ENCODE peak calls at places on chromosome 6, in eight cellular contexts. One of them, this sample, is unnamed.

GRCh38 chr6:15036690-15037245 is 209.1 kb upstream of the JARID2 start:
- DNase-seq in PC-3: no peak
- DNase-seq in spleen: no peak
- DNase-seq in SK-N-SH: peak; percentile 75
- DNase-seq in fibroblast of lung: no peak
- DNase-seq in tibial artery: no peak
- DNase-seq in prostate gland: no peak
- DNase-seq in lung: no peak
- DNase-seq in this sample: peak; percentile 97

GRCh38 chr6:84027340-84028183 is 6.0 kb upstream of the MRAP2 start:
- DNase-seq in prostate gland: peak; percentile 91
- DNase-seq in PC-3: peak; percentile 74
- DNase-seq in tibial artery: peak; percentile 38
- DNase-seq in SK-N-SH: peak; percentile 71
- DNase-seq in lung: no peak
- DNase-seq in fibroblast of lung: no peak
- DNase-seq in spleen: no peak
- DNase-seq in this sample: no peak

GRCh38 chr6:30029587-30029986 is 31.5 kb upstream of the POLR1H start:
- DNase-seq in prostate gland: no peak
- DNase-seq in tibial artery: no peak
- DNase-seq in lung: no peak
- DNase-seq in SK-N-SH: no peak
- DNase-seq in spleen: no peak
- DNase-seq in PC-3: no peak
- DNase-seq in fibroblast of lung: no peak
- DNase-seq in this sample: no peak

GRCh38 chr6:163513003-163513402 is 98.5 kb downstream of the QKI start:
- DNase-seq in lung: no peak
- DNase-seq in prostate gland: no peak
- DNase-seq in SK-N-SH: no peak
- DNase-seq in fibroblast of lung: no peak
- DNase-seq in PC-3: no peak
- DNase-seq in tibial artery: no peak
- DNase-seq in spleen: no peak
- DNase-seq in this sample: no peak

GRCh38 chr6:167116109-167116837 is 6.6 kb upstream of the CCR6 start:
- DNase-seq in tibial artery: no peak
- DNase-seq in SK-N-SH: peak; percentile 32
- DNase-seq in PC-3: no peak
- DNase-seq in spleen: no peak
- DNase-seq in fibroblast of lung: no peak
- DNase-seq in prostate gland: no peak
- DNase-seq in lung: no peak
- DNase-seq in this sample: peak; percentile 66

GRCh38 chr6:130513770-130514169 is 148.0 kb downstream of the TMEM200A start:
- DNase-seq in prostate gland: no peak
- DNase-seq in fibroblast of lung: peak; percentile 41
- DNase-seq in tibial artery: no peak
- DNase-seq in spleen: no peak
- DNase-seq in PC-3: peak; percentile 73
- DNase-seq in lung: no peak
- DNase-seq in SK-N-SH: no peak
- DNase-seq in this sample: no peak

GRCh38 chr6:1311400-1312192 is at the start of gene FOXQ1:
- DNase-seq in PC-3: peak; percentile 85
- DNase-seq in SK-N-SH: peak; percentile 28
- DNase-seq in fibroblast of lung: peak; percentile 76
- DNase-seq in tibial artery: no peak
- DNase-seq in spleen: peak; percentile 56
- DNase-seq in prostate gland: peak; percentile 89
- DNase-seq in lung: peak; percentile 90
- DNase-seq in this sample: peak; percentile 93

GRCh38 chr6:51513891-51514290 is 573.5 kb downstream of the PKHD1 start:
- DNase-seq in prostate gland: no peak
- DNase-seq in PC-3: no peak
- DNase-seq in lung: no peak
- DNase-seq in SK-N-SH: no peak
- DNase-seq in tibial artery: no peak
- DNase-seq in spleen: no peak
- DNase-seq in fibroblast of lung: no peak
- DNase-seq in this sample: no peak

GRCh38 chr6:20128018-20128417 is 84.3 kb downstream of the MBOAT1 start:
- DNase-seq in fibroblast of lung: no peak
- DNase-seq in PC-3: no peak
- DNase-seq in prostate gland: no peak
- DNase-seq in SK-N-SH: no peak
- DNase-seq in tibial artery: no peak
- DNase-seq in lung: no peak
- DNase-seq in spleen: no peak
- DNase-seq in this sample: no peak

GRCh38 chr6:25122001-25122400 is 157.2 kb upstream of the CARMIL1 start:
- DNase-seq in spleen: no peak
- DNase-seq in tibial artery: peak; percentile 44
- DNase-seq in lung: no peak
- DNase-seq in prostate gland: no peak
- DNase-seq in fibroblast of lung: no peak
- DNase-seq in SK-N-SH: peak; percentile 80
- DNase-seq in PC-3: no peak
- DNase-seq in this sample: no peak

GRCh38 chr6:167737205-167737830 is 89.4 kb upstream of the AFDN start:
- DNase-seq in tibial artery: no peak
- DNase-seq in spleen: peak; percentile 69
- DNase-seq in fibroblast of lung: no peak
- DNase-seq in PC-3: no peak
- DNase-seq in SK-N-SH: no peak
- DNase-seq in lung: no peak
- DNase-seq in prostate gland: no peak
- DNase-seq in this sample: no peak

GRCh38 chr6:56938634-56939294 is 16.1 kb upstream of the BEND6 start:
- DNase-seq in prostate gland: no peak
- DNase-seq in SK-N-SH: no peak
- DNase-seq in fibroblast of lung: peak; percentile 98
- DNase-seq in tibial artery: peak; percentile 22
- DNase-seq in PC-3: peak; percentile 99
- DNase-seq in spleen: no peak
- DNase-seq in lung: peak; percentile 40
- DNase-seq in this sample: no peak

GRCh38 chr6:87210979-87211378 is 55.6 kb downstream of the ZNF292 start:
- DNase-seq in prostate gland: no peak
- DNase-seq in spleen: no peak
- DNase-seq in tibial artery: no peak
- DNase-seq in lung: no peak
- DNase-seq in PC-3: no peak
- DNase-seq in fibroblast of lung: no peak
- DNase-seq in SK-N-SH: no peak
- DNase-seq in this sample: no peak

GRCh38 chr6:135534773-135535380 is 37.3 kb upstream of the AHI1 start:
- DNase-seq in fibroblast of lung: no peak
- DNase-seq in prostate gland: no peak
- DNase-seq in lung: no peak
- DNase-seq in SK-N-SH: no peak
- DNase-seq in spleen: no peak
- DNase-seq in tibial artery: no peak
- DNase-seq in PC-3: peak; percentile 51
- DNase-seq in this sample: no peak

GRCh38 chr6:1143655-1144054 is 168.2 kb upstream of the FOXQ1 start:
- DNase-seq in spleen: no peak
- DNase-seq in prostate gland: no peak
- DNase-seq in PC-3: no peak
- DNase-seq in fibroblast of lung: peak; percentile 81
- DNase-seq in SK-N-SH: no peak
- DNase-seq in lung: no peak
- DNase-seq in tibial artery: no peak
- DNase-seq in this sample: no peak

GRCh38 chr6:13336553-13336952 is 8.2 kb upstream of the TBC1D7 start:
- DNase-seq in PC-3: peak; percentile 93
- DNase-seq in fibroblast of lung: peak; percentile 89
- DNase-seq in lung: peak; percentile 79
- DNase-seq in SK-N-SH: peak; percentile 80
- DNase-seq in prostate gland: peak; percentile 74
- DNase-seq in tibial artery: peak; percentile 86
- DNase-seq in spleen: peak; percentile 87
- DNase-seq in this sample: peak; percentile 78

GRCh38 chr6:139062921-139063320 is 34.4 kb downstream of the ABRACL start:
- DNase-seq in SK-N-SH: no peak
- DNase-seq in spleen: no peak
- DNase-seq in PC-3: no peak
- DNase-seq in tibial artery: no peak
- DNase-seq in fibroblast of lung: peak; percentile 52
- DNase-seq in lung: no peak
- DNase-seq in prostate gland: no peak
- DNase-seq in this sample: no peak

GRCh38 chr6:5191722-5192121 is 69.0 kb downstream of the LYRM4 start:
- DNase-seq in fibroblast of lung: no peak
- DNase-seq in prostate gland: no peak
- DNase-seq in spleen: no peak
- DNase-seq in tibial artery: no peak
- DNase-seq in SK-N-SH: no peak
- DNase-seq in PC-3: no peak
- DNase-seq in lung: no peak
- DNase-seq in this sample: no peak

GRCh38 chr6:116461563-116462507 is 660 bp downstream of the CALHM6 start:
- DNase-seq in SK-N-SH: peak; percentile 77
- DNase-seq in lung: peak; percentile 30
- DNase-seq in fibroblast of lung: peak; percentile 50
- DNase-seq in spleen: peak; percentile 96
- DNase-seq in tibial artery: no peak
- DNase-seq in PC-3: no peak
- DNase-seq in prostate gland: no peak
- DNase-seq in this sample: peak; percentile 49

GRCh38 chr6:101626264-101626663 is 232.8 kb downstream of the GRIK2 start:
- DNase-seq in tibial artery: no peak
- DNase-seq in PC-3: no peak
- DNase-seq in lung: no peak
- DNase-seq in SK-N-SH: no peak
- DNase-seq in prostate gland: no peak
- DNase-seq in fibroblast of lung: no peak
- DNase-seq in spleen: peak; percentile 37
- DNase-seq in this sample: no peak

GRCh38 chr6:105733556-105734162 is 330.8 kb upstream of the PREP start:
- DNase-seq in spleen: no peak
- DNase-seq in fibroblast of lung: peak; percentile 74
- DNase-seq in SK-N-SH: peak; percentile 1
- DNase-seq in lung: no peak
- DNase-seq in PC-3: peak; percentile 55
- DNase-seq in tibial artery: no peak
- DNase-seq in prostate gland: no peak
- DNase-seq in this sample: no peak

GRCh38 chr6:34695729-34696188 is 808 bp downstream of the ILRUN start:
- DNase-seq in spleen: no peak
- DNase-seq in prostate gland: no peak
- DNase-seq in tibial artery: no peak
- DNase-seq in SK-N-SH: peak; percentile 26
- DNase-seq in lung: no peak
- DNase-seq in fibroblast of lung: no peak
- DNase-seq in PC-3: no peak
- DNase-seq in this sample: no peak
- H3K27ac ChIP-seq in spleen: peak overlapping the region; percentile 95
- H3K27ac ChIP-seq in prostate gland: peak overlapping the region; percentile 95
- H3K27ac ChIP-seq in tibial artery: peak overlapping the region; percentile 96
- H3K27ac ChIP-seq in SK-N-SH: peak overlapping the region; percentile 67
- H3K27ac ChIP-seq in lung: peak overlapping the region; percentile 96
- H3K27ac ChIP-seq in fibroblast of lung: peak overlapping the region; percentile 84
- H3K27ac ChIP-seq in PC-3: no peak overlapping the region
- H3K27ac ChIP-seq in this sample: peak overlapping the region; percentile 96

GRCh38 chr6:144647406-144647964 is 362.4 kb downstream of the UTRN start:
- DNase-seq in PC-3: no peak
- DNase-seq in prostate gland: no peak
- DNase-seq in SK-N-SH: no peak
- DNase-seq in fibroblast of lung: peak; percentile 30
- DNase-seq in lung: no peak
- DNase-seq in spleen: no peak
- DNase-seq in tibial artery: no peak
- DNase-seq in this sample: no peak
- H3K4me1 ChIP-seq in PC-3: peaks cover 9% of the 10 kb centered on the region
- H3K4me1 ChIP-seq in prostate gland: no peaks in the 10 kb centered on the region
- H3K4me1 ChIP-seq in SK-N-SH: peaks cover 3% of the 10 kb centered on the region
- H3K4me1 ChIP-seq in fibroblast of lung: no peaks in the 10 kb centered on the region
- H3K4me1 ChIP-seq in lung: peaks cover 2% of the 10 kb centered on the region
- H3K4me1 ChIP-seq in spleen: no peaks in the 10 kb centered on the region
- H3K4me1 ChIP-seq in tibial artery: no peaks in the 10 kb centered on the region
- H3K4me1 ChIP-seq in this sample: peaks cover 26% of the 10 kb centered on the region

DNA sequence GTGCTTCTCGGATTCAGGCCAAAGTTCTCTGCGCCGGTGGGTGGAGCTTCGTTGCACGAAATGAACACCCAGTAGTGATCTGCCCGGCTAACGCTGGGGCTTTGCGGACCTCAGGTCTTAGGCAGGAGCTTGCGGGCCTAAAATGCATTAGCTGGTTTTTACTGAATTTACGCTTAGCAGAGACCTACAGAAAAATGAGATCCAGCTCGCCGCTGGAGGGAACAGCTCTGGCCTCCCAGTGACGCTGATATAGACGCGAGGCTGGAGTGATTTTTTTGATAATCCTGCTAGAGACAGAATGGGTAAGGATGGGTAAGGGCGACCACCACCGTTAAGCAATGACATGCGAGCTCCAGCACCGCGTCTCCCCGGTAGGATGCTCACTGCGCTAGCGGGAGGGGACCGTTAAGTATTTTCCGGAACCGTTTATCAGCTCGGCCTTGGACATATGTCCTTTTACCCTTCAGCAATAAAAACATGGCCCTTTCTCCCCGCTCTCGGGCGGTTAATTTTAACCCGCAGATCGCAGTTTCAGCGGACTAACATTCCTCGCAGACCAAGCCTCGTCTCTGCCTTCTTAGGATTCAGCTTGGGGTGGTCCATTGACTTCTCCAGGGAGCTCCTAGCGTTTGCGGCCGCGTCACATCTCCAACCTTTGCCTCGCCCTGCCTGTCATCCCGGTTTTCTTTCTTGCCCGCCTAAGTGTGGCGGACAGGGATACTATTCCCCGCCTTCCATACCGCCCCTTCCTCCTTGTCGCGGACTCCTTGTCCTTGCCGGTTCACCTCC is 109.3 kb downstream of the GPX5 start:
- DNase-seq in spleen: no peak
- DNase-seq in lung: no peak
- DNase-seq in PC-3: peak; percentile 48
- DNase-seq in SK-N-SH: peak; percentile 80
- DNase-seq in tibial artery: no peak
- DNase-seq in fibroblast of lung: peak; percentile 32
- DNase-seq in prostate gland: no peak
- DNase-seq in this sample: peak; percentile 85
- H3K4me3 ChIP-seq in spleen: no peak overlapping the region
- H3K4me3 ChIP-seq in lung: no peak overlapping the region
- H3K4me3 ChIP-seq in PC-3: peak overlapping the region; percentile 78
- H3K4me3 ChIP-seq in SK-N-SH: peak overlapping the region; percentile 65
- H3K4me3 ChIP-seq in tibial artery: peak overlapping the region; percentile 12
- H3K4me3 ChIP-seq in fibroblast of lung: peak overlapping the region; percentile 55
- H3K4me3 ChIP-seq in prostate gland: peak overlapping the region; percentile 17
- H3K4me3 ChIP-seq in this sample: peak overlapping the region; percentile 18

DNA sequence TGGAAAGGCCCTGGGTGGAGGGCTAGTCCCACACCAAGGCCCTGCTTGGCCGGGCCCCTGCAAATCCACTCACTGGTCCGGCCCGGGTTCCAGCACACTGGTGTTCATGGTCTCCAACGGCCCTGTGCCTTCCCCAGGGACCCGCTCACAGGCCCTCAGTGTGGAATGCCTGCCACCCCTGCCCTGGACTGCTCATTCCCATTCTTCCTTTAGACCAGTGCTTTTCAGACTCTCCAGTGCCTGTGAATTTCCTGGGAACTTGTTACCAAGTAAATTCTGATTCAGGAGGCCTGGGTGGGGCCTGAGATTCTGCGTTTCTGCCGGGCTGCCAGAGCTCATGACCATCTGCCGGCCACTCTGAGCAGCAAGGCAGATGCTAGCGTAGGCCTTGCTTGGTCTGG is 5.7 kb upstream of the PXDC1 start:
- DNase-seq in tibial artery: no peak
- DNase-seq in SK-N-SH: no peak
- DNase-seq in spleen: no peak
- DNase-seq in fibroblast of lung: no peak
- DNase-seq in prostate gland: no peak
- DNase-seq in PC-3: no peak
- DNase-seq in lung: no peak
- DNase-seq in this sample: no peak
- H3K27ac ChIP-seq in tibial artery: peak overlapping the region; percentile 71
- H3K27ac ChIP-seq in SK-N-SH: no peak overlapping the region
- H3K27ac ChIP-seq in spleen: no peak overlapping the region
- H3K27ac ChIP-seq in fibroblast of lung: no peak overlapping the region
- H3K27ac ChIP-seq in prostate gland: no peak overlapping the region
- H3K27ac ChIP-seq in PC-3: no peak overlapping the region
- H3K27ac ChIP-seq in lung: no peak overlapping the region
- H3K27ac ChIP-seq in this sample: no peak overlapping the region